ENCODE peak calls at places on chromosomes 11 and 22, in four cellular contexts. One of them, this sample, is unnamed. For H3K4me1, the result is how much of the 10 kb centered on the place peaks cover.

GRCh38 chr11:32573228-32573627 is 10.4 kb upstream of the EIF3M start:
- DNase-seq in CD8-positive, alpha-beta T cell: no peak
- DNase-seq in heart left ventricle: no peak
- DNase-seq in psoas muscle: no peak
- DNase-seq in this sample: no peak

GRCh38 chr11:92941676-92942571 is 27.5 kb upstream of the MTNR1B start:
- DNase-seq in CD8-positive, alpha-beta T cell: no peak
- DNase-seq in heart left ventricle: no peak
- DNase-seq in psoas muscle: no peak
- DNase-seq in this sample: no peak

GRCh38 chr11:57490456-57491248 is 24.9 kb downstream of the SLC43A1 start:
- DNase-seq in CD8-positive, alpha-beta T cell: no peak
- DNase-seq in heart left ventricle: no peak
- DNase-seq in psoas muscle: no peak
- DNase-seq in this sample: no peak

GRCh38 chr11:105179542-105180278 is 40.1 kb upstream of the CARD18 start:
- DNase-seq in CD8-positive, alpha-beta T cell: no peak
- DNase-seq in heart left ventricle: no peak
- DNase-seq in psoas muscle: no peak
- DNase-seq in this sample: no peak

GRCh38 chr11:117823294-117823940 is 1.1 kb downstream of the FXYD2 start:
- DNase-seq in CD8-positive, alpha-beta T cell: no peak
- DNase-seq in heart left ventricle: peak
- DNase-seq in psoas muscle: no peak
- DNase-seq in this sample: no peak

GRCh38 chr22:46560696-46561295 is 23.4 kb upstream of the CELSR1 start:
- DNase-seq in CD8-positive, alpha-beta T cell: no peak
- DNase-seq in heart left ventricle: no peak
- DNase-seq in psoas muscle: no peak
- DNase-seq in this sample: no peak

GRCh38 chr11:124518900-124519541 is 24.4 kb downstream of the OR8B12 start:
- DNase-seq in CD8-positive, alpha-beta T cell: no peak
- DNase-seq in heart left ventricle: no peak
- DNase-seq in psoas muscle: no peak
- DNase-seq in this sample: no peak

GRCh38 chr22:45207981-45208664 is 32.6 kb downstream of the KIAA0930 start:
- DNase-seq in CD8-positive, alpha-beta T cell: no peak
- DNase-seq in heart left ventricle: no peak
- DNase-seq in psoas muscle: no peak
- DNase-seq in this sample: no peak

GRCh38 chr11:58075781-58076180 is 45.0 kb downstream of the OR6Q1 start:
- DNase-seq in CD8-positive, alpha-beta T cell: no peak
- DNase-seq in heart left ventricle: no peak
- DNase-seq in psoas muscle: no peak
- DNase-seq in this sample: no peak

GRCh38 chr11:121881806-121882205 is 234.2 kb downstream of the BLID start:
- DNase-seq in CD8-positive, alpha-beta T cell: no peak
- DNase-seq in heart left ventricle: no peak
- DNase-seq in psoas muscle: no peak
- DNase-seq in this sample: no peak

GRCh38 chr22:50276143-50276542 is 6.0 kb upstream of the MAPK11 start:
- DNase-seq in CD8-positive, alpha-beta T cell: no peak
- DNase-seq in heart left ventricle: no peak
- DNase-seq in psoas muscle: peak
- DNase-seq in this sample: peak

GRCh38 chr11:89220684-89221339 is 43.1 kb downstream of the TYR start:
- DNase-seq in CD8-positive, alpha-beta T cell: no peak
- DNase-seq in heart left ventricle: no peak
- DNase-seq in psoas muscle: no peak
- DNase-seq in this sample: no peak

GRCh38 chr22:25493794-25494193 is 70.7 kb upstream of the GRK3 start:
- DNase-seq in CD8-positive, alpha-beta T cell: no peak
- DNase-seq in heart left ventricle: no peak
- DNase-seq in psoas muscle: no peak
- DNase-seq in this sample: no peak

GRCh38 chr22:28841111-28841510 is 40.7 kb upstream of the XBP1 start:
- DNase-seq in CD8-positive, alpha-beta T cell: no peak
- DNase-seq in heart left ventricle: no peak
- DNase-seq in psoas muscle: no peak
- DNase-seq in this sample: no peak

GRCh38 chr11:1839924-1840779 is 1.4 kb downstream of the TNNI2 start:
- DNase-seq in CD8-positive, alpha-beta T cell: no peak
- DNase-seq in heart left ventricle: peak
- DNase-seq in psoas muscle: peak
- DNase-seq in this sample: no peak

GRCh38 chr22:45696227-45696626 is 24.6 kb downstream of the ATXN10 start:
- DNase-seq in CD8-positive, alpha-beta T cell: no peak
- DNase-seq in heart left ventricle: no peak
- DNase-seq in psoas muscle: no peak
- DNase-seq in this sample: no peak

GRCh38 chr11:65558785-65559509 is 788 bp upstream of the LTBP3 start:
- DNase-seq in CD8-positive, alpha-beta T cell: no peak
- DNase-seq in heart left ventricle: peak
- DNase-seq in psoas muscle: peak
- DNase-seq in this sample: no peak

GRCh38 chr11:47773882-47774281 is 6.7 kb upstream of the FNBP4 start:
- DNase-seq in CD8-positive, alpha-beta T cell: no peak
- DNase-seq in heart left ventricle: no peak
- DNase-seq in psoas muscle: no peak
- DNase-seq in this sample: no peak

GRCh38 chr11:2929880-2930704 is 872 bp upstream of the PHLDA2 start:
- DNase-seq in CD8-positive, alpha-beta T cell: no peak
- DNase-seq in heart left ventricle: peak
- DNase-seq in psoas muscle: peak
- DNase-seq in this sample: peak

GRCh38 chr22:19876941-19877625 is 22.4 kb upstream of the GNB1L start:
- DNase-seq in CD8-positive, alpha-beta T cell: no peak
- DNase-seq in heart left ventricle: no peak
- DNase-seq in psoas muscle: no peak
- DNase-seq in this sample: no peak

GRCh38 chr22:49968831-49969661 is 8.5 kb downstream of the PIM3 start:
- DNase-seq in CD8-positive, alpha-beta T cell: no peak
- DNase-seq in heart left ventricle: peak
- DNase-seq in psoas muscle: peak
- DNase-seq in this sample: peak

GRCh38 chr11:47156333-47156732 is 20.3 kb downstream of the ARFGAP2 start:
- DNase-seq in CD8-positive, alpha-beta T cell: no peak
- DNase-seq in heart left ventricle: no peak
- DNase-seq in psoas muscle: no peak
- DNase-seq in this sample: no peak

GRCh38 chr11:78205691-78206090 is 17.0 kb downstream of the USP35 start:
- DNase-seq in CD8-positive, alpha-beta T cell: no peak
- DNase-seq in heart left ventricle: no peak
- DNase-seq in psoas muscle: no peak
- DNase-seq in this sample: no peak

GRCh38 chr22:36659762-36660509 is 43.6 kb downstream of the CACNG2 start:
- DNase-seq in CD8-positive, alpha-beta T cell: peak
- DNase-seq in heart left ventricle: peak
- DNase-seq in psoas muscle: peak
- DNase-seq in this sample: no peak

GRCh38 chr11:128380280-128380604 is 207.1 kb downstream of the ETS1 start:
- DNase-seq in CD8-positive, alpha-beta T cell: no peak
- DNase-seq in heart left ventricle: no peak
- DNase-seq in psoas muscle: no peak
- DNase-seq in this sample: no peak

GRCh38 chr11:2975594-2975993 is 16.5 kb downstream of the NAP1L4 start:
- DNase-seq in CD8-positive, alpha-beta T cell: peak
- DNase-seq in heart left ventricle: peak
- DNase-seq in psoas muscle: no peak
- DNase-seq in this sample: no peak

GRCh38 chr11:10309163-10310093 is 4.6 kb downstream of the ADM start:
- DNase-seq in CD8-positive, alpha-beta T cell: no peak
- DNase-seq in heart left ventricle: no peak
- DNase-seq in psoas muscle: peak
- DNase-seq in this sample: peak

GRCh38 chr22:44443641-44444235 is 54.3 kb downstream of the RTL6 start:
- DNase-seq in CD8-positive, alpha-beta T cell: no peak
- DNase-seq in heart left ventricle: no peak
- DNase-seq in psoas muscle: no peak
- DNase-seq in this sample: no peak

GRCh38 chr11:69508974-69509373 is 27.5 kb downstream of the LINC01488 start:
- DNase-seq in CD8-positive, alpha-beta T cell: no peak
- DNase-seq in heart left ventricle: no peak
- DNase-seq in psoas muscle: no peak
- DNase-seq in this sample: peak

GRCh38 chr22:44396727-44397722 is 84.3 kb upstream of the SHISAL1 start:
- DNase-seq in CD8-positive, alpha-beta T cell: no peak
- DNase-seq in heart left ventricle: no peak
- DNase-seq in psoas muscle: no peak
- DNase-seq in this sample: peak

GRCh38 chr11:69319255-69320106 is 25.5 kb downstream of the MYEOV start:
- DNase-seq in CD8-positive, alpha-beta T cell: no peak
- DNase-seq in heart left ventricle: no peak
- DNase-seq in psoas muscle: no peak
- DNase-seq in this sample: no peak

GRCh38 chr22:19936513-19936912 is 5.1 kb upstream of the COMT start:
- DNase-seq in CD8-positive, alpha-beta T cell: no peak
- DNase-seq in heart left ventricle: no peak
- DNase-seq in psoas muscle: no peak
- DNase-seq in this sample: no peak

GRCh38 chr11:46337626-46338345 is 9.5 kb upstream of the DGKZ start:
- DNase-seq in CD8-positive, alpha-beta T cell: no peak
- DNase-seq in heart left ventricle: no peak
- DNase-seq in psoas muscle: no peak
- DNase-seq in this sample: no peak

GRCh38 chr22:43923191-43923590 is 414 bp upstream of the PNPLA3 start:
- DNase-seq in CD8-positive, alpha-beta T cell: no peak
- DNase-seq in heart left ventricle: no peak
- DNase-seq in psoas muscle: no peak
- DNase-seq in this sample: no peak

GRCh38 chr11:101446238-101446637 is 137.6 kb downstream of the TRPC6 start:
- DNase-seq in CD8-positive, alpha-beta T cell: no peak
- DNase-seq in heart left ventricle: no peak
- DNase-seq in psoas muscle: no peak
- DNase-seq in this sample: no peak

GRCh38 chr22:39463277-39463676 is 6.5 kb downstream of the MGAT3 start:
- DNase-seq in CD8-positive, alpha-beta T cell: no peak
- DNase-seq in heart left ventricle: no peak
- DNase-seq in psoas muscle: no peak
- DNase-seq in this sample: no peak

GRCh38 chr22:39463931-39464390 is 7.1 kb downstream of the MGAT3 start:
- DNase-seq in CD8-positive, alpha-beta T cell: no peak
- DNase-seq in heart left ventricle: no peak
- DNase-seq in psoas muscle: peak
- DNase-seq in this sample: no peak

GRCh38 chr22:39459681-39460080 is 2.9 kb downstream of the MGAT3 start:
- DNase-seq in CD8-positive, alpha-beta T cell: no peak
- DNase-seq in heart left ventricle: no peak
- DNase-seq in psoas muscle: no peak
- DNase-seq in this sample: no peak

GRCh38 chr22:39466228-39467006 is 9.6 kb downstream of the MGAT3 start:
- DNase-seq in CD8-positive, alpha-beta T cell: no peak
- DNase-seq in heart left ventricle: no peak
- DNase-seq in psoas muscle: no peak
- DNase-seq in this sample: no peak

GRCh38 chr22:39462443-39463147 is 5.8 kb downstream of the MGAT3 start:
- DNase-seq in CD8-positive, alpha-beta T cell: no peak
- DNase-seq in heart left ventricle: peak
- DNase-seq in psoas muscle: no peak
- DNase-seq in this sample: peak
- TF ChIP-seq CTCF in CD8-positive, alpha-beta T cell: no peak
- TF ChIP-seq CTCF in heart left ventricle: no peak
- TF ChIP-seq CTCF in psoas muscle: peak
- TF ChIP-seq CTCF in this sample: peak

DNA sequence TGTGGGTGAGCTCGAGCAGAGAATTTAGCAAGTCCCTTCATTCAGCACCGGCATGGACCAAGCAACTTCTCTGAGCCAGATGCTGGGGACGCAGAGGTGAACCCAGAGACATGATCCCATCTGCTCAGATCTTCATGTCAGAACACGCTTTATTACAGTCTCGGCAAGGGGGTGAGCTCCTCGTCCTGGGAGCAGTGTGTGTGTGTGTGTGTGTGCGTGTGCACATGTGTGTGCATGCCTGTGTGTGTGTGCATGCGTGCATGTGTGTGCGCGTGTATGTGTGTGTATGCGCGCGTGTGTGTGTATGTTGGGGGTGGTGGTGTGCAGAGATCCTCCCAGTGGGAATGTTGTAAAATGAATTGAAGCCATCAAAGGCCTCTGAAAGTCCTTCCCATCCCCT is 9.8 kb downstream of the MIAT start:
- DNase-seq in CD8-positive, alpha-beta T cell: no peak
- DNase-seq in heart left ventricle: no peak
- DNase-seq in psoas muscle: no peak
- DNase-seq in this sample: no peak
- H3K4me1 ChIP-seq in CD8-positive, alpha-beta T cell: half or more
- H3K4me1 ChIP-seq in heart left ventricle: under half
- H3K4me1 ChIP-seq in psoas muscle: under half
- H3K4me1 ChIP-seq in this sample: under half

GRCh38 chr11:12547953-12548650 is 126.1 kb upstream of the TEAD1 start:
- DNase-seq in CD8-positive, alpha-beta T cell: no peak
- DNase-seq in heart left ventricle: peak
- DNase-seq in psoas muscle: no peak
- DNase-seq in this sample: no peak
- TF ChIP-seq CTCF in CD8-positive, alpha-beta T cell: no peak
- TF ChIP-seq CTCF in heart left ventricle: no peak
- TF ChIP-seq CTCF in psoas muscle: no peak
- TF ChIP-seq CTCF in this sample: no peak

GRCh38 chr11:36065436-36065835 is 121.6 kb downstream of the LDLRAD3 start:
- DNase-seq in CD8-positive, alpha-beta T cell: no peak
- DNase-seq in heart left ventricle: no peak
- DNase-seq in psoas muscle: no peak
- DNase-seq in this sample: no peak
- H3K4me1 ChIP-seq in CD8-positive, alpha-beta T cell: under half
- H3K4me1 ChIP-seq in heart left ventricle: under half
- H3K4me1 ChIP-seq in psoas muscle: under half
- H3K4me1 ChIP-seq in this sample: under half

GRCh38 chr11:6673523-6673922 is 9.6 kb downstream of the MRPL17 start:
- DNase-seq in CD8-positive, alpha-beta T cell: no peak
- DNase-seq in heart left ventricle: no peak
- DNase-seq in psoas muscle: no peak
- DNase-seq in this sample: no peak
- TF ChIP-seq CTCF in CD8-positive, alpha-beta T cell: no peak
- TF ChIP-seq CTCF in heart left ventricle: no peak
- TF ChIP-seq CTCF in psoas muscle: no peak
- TF ChIP-seq CTCF in this sample: no peak

GRCh38 chr11:61879152-61879551 is 12.2 kb downstream of the FADS3 start:
- DNase-seq in CD8-positive, alpha-beta T cell: no peak
- DNase-seq in heart left ventricle: no peak
- DNase-seq in psoas muscle: no peak
- DNase-seq in this sample: no peak
- H3K4me1 ChIP-seq in CD8-positive, alpha-beta T cell: under half
- H3K4me1 ChIP-seq in heart left ventricle: under half
- H3K4me1 ChIP-seq in psoas muscle: under half
- H3K4me1 ChIP-seq in this sample: under half

GRCh38 chr11:114154271-114155047 is 94.9 kb downstream of the ZBTB16 start:
- DNase-seq in CD8-positive, alpha-beta T cell: no peak
- DNase-seq in heart left ventricle: no peak
- DNase-seq in psoas muscle: peak
- DNase-seq in this sample: no peak
- TF ChIP-seq CTCF in CD8-positive, alpha-beta T cell: no peak
- TF ChIP-seq CTCF in heart left ventricle: no peak
- TF ChIP-seq CTCF in psoas muscle: no peak
- TF ChIP-seq CTCF in this sample: no peak

DNA sequence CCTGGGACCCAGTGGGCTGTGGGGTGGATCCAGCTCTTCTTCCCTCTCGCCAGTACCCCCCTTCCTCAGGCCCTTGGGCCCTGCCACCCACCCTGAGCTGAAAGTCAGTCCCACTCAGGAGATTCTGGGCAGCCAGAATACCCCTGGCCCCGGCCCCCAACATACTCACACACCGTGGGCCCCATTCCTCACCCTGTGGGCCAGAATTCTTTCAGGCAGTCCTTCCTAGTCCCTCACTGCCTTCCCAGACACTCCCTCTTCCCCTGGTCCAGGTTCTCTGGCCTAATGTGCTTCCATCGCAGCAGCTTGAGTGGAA is 3.2 kb upstream of the POLD4 start:
- DNase-seq in CD8-positive, alpha-beta T cell: no peak
- DNase-seq in heart left ventricle: no peak
- DNase-seq in psoas muscle: no peak
- DNase-seq in this sample: no peak
- H3K4me1 ChIP-seq in CD8-positive, alpha-beta T cell: under half
- H3K4me1 ChIP-seq in heart left ventricle: under half
- H3K4me1 ChIP-seq in psoas muscle: under half
- H3K4me1 ChIP-seq in this sample: under half